ENCODE peak calls at places on chromosomes 13 and 19, in six cellular contexts. U is cardiac fibroblast, P is thyroid gland, X is Peyer's patch, G is WERI-Rb-1, I is HFF-Myc. H is an unnamed sample.

GRCh38 chr13:51644649-51645048 is 60.4 kb downstream of the WDFY2 start:
- DNase-seq in U (peak), P (no peak), X (no peak), G (no peak), I (no peak), H (no peak)

GRCh38 chr19:40143612-40144011 is 47.6 kb upstream of the MAP3K10 start:
- DNase-seq in U (no peak), P (peak), X (peak), G (no peak), I (peak), H (no peak)

GRCh38 chr19:35773020-35773809 is 2.1 kb upstream of the ARHGAP33 start:
- DNase-seq in U (peak), P (no peak), X (no peak), G (no peak), I (no peak), H (no peak)

GRCh38 chr13:49858183-49858856 is 65.8 kb upstream of the KPNA3 start:
- DNase-seq in U (peak), P (no peak), X (no peak), G (no peak), I (peak), H (peak)

GRCh38 chr19:17831419-17831888 is 10.1 kb upstream of the INSL3 start:
- DNase-seq in U (no peak), P (no peak), X (no peak), G (no peak), I (no peak), H (no peak)

GRCh38 chr19:2550431-2551171 is 74.7 kb downstream of the GADD45B start:
- DNase-seq in U (no peak), P (no peak), X (no peak), G (peak), I (no peak), H (no peak)

GRCh38 chr19:926595-927043 is 784 bp downstream of the ARID3A start:
- DNase-seq in U (peak), P (peak), X (peak), G (no peak), I (no peak), H (no peak)

GRCh38 chr13:97141564-97142005 is 80.5 kb upstream of the MBNL2 start:
- DNase-seq in U (peak), P (peak), X (peak), G (peak), I (peak), H (peak)

GRCh38 chr13:101398191-101398590 is 18.1 kb downstream of the NALCN start:
- DNase-seq in U (no peak), P (no peak), X (no peak), G (no peak), I (no peak), H (no peak)

GRCh38 chr13:74839656-74840055 is 642.3 kb downstream of the TBC1D4 start:
- DNase-seq in U (no peak), P (no peak), X (no peak), G (no peak), I (no peak), H (no peak)

GRCh38 chr19:55552620-55553019 is 7.3 kb upstream of the SBK3 start:
- DNase-seq in U (peak), P (peak), X (no peak), G (no peak), I (no peak), H (peak)

GRCh38 chr19:1468274-1469199 is 10.5 kb downstream of the C19orf25 start:
- DNase-seq in U (no peak), P (no peak), X (no peak), G (no peak), I (no peak), H (no peak)

GRCh38 chr19:10005632-10006334 is 4.5 kb downstream of the COL5A3 start:
- DNase-seq in U (no peak), P (no peak), X (no peak), G (no peak), I (no peak), H (no peak)

GRCh38 chr19:4171676-4172075 is 10.7 kb downstream of the SIRT6 start:
- DNase-seq in U (no peak), P (no peak), X (no peak), G (no peak), I (no peak), H (no peak)

GRCh38 chr13:59475911-59476310 is 687.8 kb downstream of the DIAPH3 start:
- DNase-seq in U (no peak), P (no peak), X (no peak), G (no peak), I (no peak), H (no peak)

GRCh38 chr13:48492123-48493075 is 40.5 kb downstream of the RCBTB2 start:
- DNase-seq in U (peak), P (peak), X (peak), G (no peak), I (peak), H (no peak)

GRCh38 chr19:41929536-41930071 is 1.4 kb upstream of the ERFL start:
- DNase-seq in U (no peak), P (no peak), X (no peak), G (no peak), I (no peak), H (no peak)

GRCh38 chr13:113119166-113119821 is 3.3 kb upstream of the F10 start:
- DNase-seq in U (no peak), P (no peak), X (no peak), G (peak), I (no peak), H (no peak)

GRCh38 chr13:73717632-73718031 is 416.6 kb downstream of the KLF12 start:
- DNase-seq in U (peak), P (no peak), X (no peak), G (no peak), I (no peak), H (peak)

GRCh38 chr13:40586886-40587285 is 79.6 kb downstream of the FOXO1 start:
- DNase-seq in U (peak), P (no peak), X (no peak), G (no peak), I (no peak), H (no peak)

GRCh38 chr13:40589285-40590109 is 76.9 kb downstream of the FOXO1 start:
- DNase-seq in U (peak), P (no peak), X (peak), G (peak), I (peak), H (peak)

GRCh38 chr13:40585911-40586471 is 80.5 kb downstream of the FOXO1 start:
- DNase-seq in U (no peak), P (no peak), X (no peak), G (no peak), I (peak), H (no peak)

GRCh38 chr13:40590112-40590862 is 76.2 kb downstream of the FOXO1 start:
- DNase-seq in U (peak), P (no peak), X (no peak), G (no peak), I (no peak), H (no peak)

GRCh38 chr13:40588101-40588500 is 78.3 kb downstream of the FOXO1 start:
- DNase-seq in U (no peak), P (no peak), X (no peak), G (no peak), I (no peak), H (no peak)
- H3K4me3 ChIP-seq in U (no peak), P (no peak), X (no peak), G (no peak), I (no peak), H (no peak)

GRCh38 chr19:45178262-45179062 is at the start of gene BLOC1S3:
- DNase-seq in U (peak), P (peak), X (peak), G (peak), I (peak), H (peak)
- TF ChIP-seq CTCF in U (no peak), P (no peak), X (peak), G (peak), I (peak), H (peak)

GRCh38 chr13:111845621-111846351 is 221.2 kb upstream of the SOX1 start:
- DNase-seq in U (no peak), P (no peak), X (no peak), G (no peak), I (no peak), H (no peak)
- H3K4me3 ChIP-seq in U (no peak), P (no peak), X (no peak), G (no peak), I (no peak), H (no peak)

GRCh38 chr19:54515156-54515555 is 12.5 kb downstream of the LAIR2 start:
- DNase-seq in U (no peak), P (no peak), X (no peak), G (no peak), I (no peak), H (no peak)

GRCh38 chr19:54521022-54521859 is 18.6 kb downstream of the LAIR2 start:
- DNase-seq in U (no peak), P (no peak), X (no peak), G (no peak), I (no peak), H (no peak)

GRCh38 chr19:54521860-54522513 is 19.4 kb downstream of the LAIR2 start:
- DNase-seq in U (no peak), P (no peak), X (no peak), G (no peak), I (no peak), H (no peak)

GRCh38 chr19:54518844-54519243 is 16.2 kb downstream of the LAIR2 start:
- DNase-seq in U (peak), P (no peak), X (no peak), G (no peak), I (no peak), H (no peak)

GRCh38 chr19:54517483-54517882 is 14.9 kb downstream of the LAIR2 start:
- DNase-seq in U (peak), P (peak), X (peak), G (no peak), I (peak), H (peak)
- TF ChIP-seq CTCF in U (no peak), P (no peak), X (no peak), G (no peak), I (no peak), H (no peak)

GRCh38 chr19:8322638-8322997 is 1.3 kb downstream of the RPS28 start:
- DNase-seq in U (no peak), P (no peak), X (no peak), G (no peak), I (no peak), H (no peak)
- H3K4me3 ChIP-seq in U (peak), P (peak), X (peak), G (peak), I (peak), H (peak)

GRCh38 chr19:49812997-49813861 is at the start of gene FUZ:
- DNase-seq in U (peak), P (peak), X (peak), G (peak), I (peak), H (peak)
- TF ChIP-seq CTCF in U (no peak), P (no peak), X (no peak), G (peak), I (peak), H (peak)

DNA sequence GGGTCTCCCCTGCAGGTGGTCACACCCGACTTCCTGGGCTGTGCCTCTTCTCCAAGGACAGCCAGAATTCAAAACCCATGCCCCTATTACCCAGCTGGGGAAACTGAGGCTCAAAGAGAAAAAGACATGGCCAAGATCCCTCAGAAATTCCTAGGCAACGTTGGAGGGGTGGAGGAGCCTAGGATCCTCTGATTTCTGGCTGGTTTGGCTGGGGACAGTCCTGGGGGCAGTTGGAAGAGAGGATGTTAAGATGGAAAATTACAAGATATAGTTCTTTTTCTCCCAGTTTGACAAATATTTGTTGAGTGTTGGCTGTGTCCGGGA is 2.4 kb downstream of the VASP start:
- DNase-seq in U (no peak), P (no peak), X (no peak), G (no peak), I (no peak), H (no peak)
- H3K4me3 ChIP-seq in U (peak), P (peak), X (peak), G (no peak), I (peak), H (peak)

H was measured in astrocyte of the cerebellum.